ENCODE peak calls at places on chromosomes 4 and X, in four cellular contexts. U is neural progenitor cell; W is dorsolateral prefrontal cortex; O is CD4-positive, alpha-beta T cell. D is an unnamed sample.
A peak's percentile ranks its signal among the peaks of the same experiment; 100 is the strongest.

GRCh38 chrX:4485917-4486316 is 772.5 kb upstream of the PRKX start:
- DNase-seq in U (no peak), W (no peak), O (no peak), D (no peak)

GRCh38 chr4:40924096-40924792 is 174.5 kb downstream of the NSUN7 start:
- DNase-seq in U (peak; percentile 48), W (peak; percentile 59), O (peak; percentile 45), D (no peak)

GRCh38 chr4:168102403-168102802 is 10.1 kb downstream of the ANXA10 start:
- DNase-seq in U (no peak), W (no peak), O (no peak), D (no peak)

GRCh38 chr4:173367285-173367684 is 3.5 kb upstream of the SAP30 start:
- DNase-seq in U (no peak), W (no peak), O (no peak), D (no peak)

GRCh38 chr4:98530572-98530971 is 127.8 kb downstream of the TSPAN5 start:
- DNase-seq in U (no peak), W (no peak), O (no peak), D (no peak)

GRCh38 chr4:8297691-8298485 is 28.3 kb downstream of the HTRA3 start:
- DNase-seq in U (no peak), W (no peak), O (no peak), D (no peak)

GRCh38 chr4:189090174-189090814 is 850.4 kb upstream of the FRG1 start:
- DNase-seq in U (peak; percentile 66), W (no peak), O (no peak), D (no peak)

GRCh38 chr4:37641352-37641751 is 44.8 kb downstream of the RELL1 start:
- DNase-seq in U (no peak), W (no peak), O (no peak), D (no peak)

GRCh38 chrX:56788717-56789122 is 59.7 kb downstream of the NBDY start:
- DNase-seq in U (no peak), W (peak; percentile 65), O (peak; percentile 72), D (peak; percentile 30)

GRCh38 chr4:101356928-101357327 is 9.6 kb upstream of the PPP3CA start:
- DNase-seq in U (no peak), W (no peak), O (no peak), D (no peak)

GRCh38 chr4:139018971-139019758 is 3.6 kb downstream of the NOCT start:
- DNase-seq in U (no peak), W (no peak), O (no peak), D (no peak)

GRCh38 chr4:48329976-48330375 is 11.4 kb upstream of the SLAIN2 start:
- DNase-seq in U (no peak), W (no peak), O (no peak), D (no peak)

GRCh38 chr4:163493643-163494359 is 689 bp upstream of the TMA16 start:
- DNase-seq in U (no peak), W (no peak), O (no peak), D (no peak)
- TF ChIP-seq CTCF in U (no peak), W (no peak), O (no peak), D (no peak)

GRCh38 chr4:108878781-108879180 is 115.9 kb upstream of the ETNPPL start:
- DNase-seq in U (no peak), W (no peak), O (no peak), D (no peak)

GRCh38 chr4:108877821-108878220 is 115.0 kb upstream of the ETNPPL start:
- DNase-seq in U (no peak), W (no peak), O (no peak), D (no peak)

GRCh38 chr4:108884596-108884995 is 121.7 kb upstream of the ETNPPL start:
- DNase-seq in U (no peak), W (no peak), O (no peak), D (no peak)

GRCh38 chr4:108885211-108885610 is 122.4 kb upstream of the ETNPPL start:
- DNase-seq in U (no peak), W (no peak), O (no peak), D (no peak)

DNA sequence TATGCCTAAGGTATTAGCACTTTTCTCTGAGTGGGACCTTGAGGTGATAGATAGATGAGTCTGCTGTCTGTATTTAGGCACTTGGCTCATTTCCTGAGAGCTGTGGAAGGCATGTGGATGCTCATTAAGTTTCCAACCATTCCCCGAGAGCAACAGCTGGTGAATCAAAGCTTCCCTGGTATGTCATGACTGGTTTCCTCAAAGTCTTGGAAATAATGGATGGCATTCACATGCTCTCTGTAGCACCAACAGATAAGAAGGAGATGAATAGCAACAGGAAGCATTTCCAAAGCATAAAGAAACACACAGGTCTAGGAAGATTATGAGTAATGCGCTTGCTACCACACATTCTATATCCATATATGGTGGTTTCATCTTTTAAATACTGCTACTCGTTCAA is 118.3 kb upstream of the ETNPPL start:
- DNase-seq in U (peak; percentile 28), W (no peak), O (no peak), D (no peak)
- TF ChIP-seq CTCF in U (no peak), W (no peak), O (no peak), D (no peak)

DNA sequence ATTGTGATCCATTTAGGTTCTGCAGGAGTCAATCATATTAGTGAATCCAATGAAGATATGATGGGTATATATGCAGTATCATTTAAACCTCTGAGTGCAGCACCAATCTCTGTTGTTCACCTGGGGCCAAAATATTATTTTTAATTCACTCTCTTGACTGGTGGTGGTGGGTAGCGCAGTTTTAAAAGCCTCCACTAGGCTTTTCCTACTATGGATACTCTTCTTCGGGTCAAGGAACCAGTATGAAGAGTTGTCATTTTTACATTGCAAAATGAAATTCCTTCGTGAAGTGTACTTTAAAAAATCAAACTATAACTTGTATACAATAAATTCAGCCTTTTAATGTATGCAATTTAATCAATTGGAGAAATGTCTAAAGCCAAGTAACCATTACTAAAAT is 56.5 kb downstream of the QRFPR start:
- DNase-seq in U (no peak), W (no peak), O (no peak), D (no peak)
- TF ChIP-seq CTCF in U (peak; percentile 34), W (no peak), O (no peak), D (no peak)

GRCh38 chrX:40539214-40540142 is 41.3 kb upstream of the ATP6AP2 start:
- DNase-seq in U (peak; percentile 44), W (no peak), O (peak; percentile 67), D (peak; percentile 23)
- TF ChIP-seq CTCF in U (peak; percentile 49), W (no peak), O (peak; percentile 49), D (no peak)

DNA sequence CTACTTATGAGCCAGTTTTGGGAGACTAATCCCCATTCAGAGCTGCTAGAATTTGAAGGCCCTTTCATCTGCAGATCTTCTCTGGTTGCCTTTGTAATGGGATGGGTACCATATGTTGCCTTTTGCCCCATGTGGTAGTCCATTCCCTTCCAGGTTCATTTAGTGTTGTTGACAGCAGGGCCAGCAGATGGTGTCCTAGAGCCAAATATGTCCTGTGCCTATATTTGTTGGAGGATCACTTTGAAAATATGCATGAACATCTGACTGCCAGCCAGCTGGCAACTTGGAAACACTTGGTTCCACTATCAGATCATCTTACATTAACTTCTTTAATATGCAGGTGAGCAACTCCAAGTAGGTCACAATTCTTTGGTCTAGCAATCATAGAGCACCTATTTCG is 30.4 kb downstream of the CFAP299 start:
- DNase-seq in U (peak; percentile 50), W (no peak), O (peak; percentile 38), D (no peak)
- TF ChIP-seq CTCF in U (peak; percentile 71), W (peak; percentile 21), O (peak; percentile 73), D (no peak)

GRCh38 chr4:171813195-171813955 is at the start of gene GALNTL6:
- DNase-seq in U (peak; percentile 55), W (no peak), O (no peak), D (no peak)

GRCh38 chr4:171809854-171810253 is 3.4 kb upstream of the GALNTL6 start:
- DNase-seq in U (no peak), W (no peak), O (no peak), D (no peak)

GRCh38 chr4:171812377-171813194 is 618 bp upstream of the GALNTL6 start:
- DNase-seq in U (peak; percentile 61), W (peak; percentile 19), O (no peak), D (no peak)

GRCh38 chr4:171817026-171817425 is 3.8 kb downstream of the GALNTL6 start:
- DNase-seq in U (no peak), W (no peak), O (no peak), D (no peak)

GRCh38 chr4:171814545-171814944 is 1.3 kb downstream of the GALNTL6 start:
- DNase-seq in U (peak; percentile 3), W (no peak), O (no peak), D (no peak)
- TF ChIP-seq CTCF in U (no peak), W (no peak), O (no peak), D (no peak)

GRCh38 chr4:133618963-133619362 is 469.9 kb downstream of the PCDH10 start:
- DNase-seq in U (no peak), W (no peak), O (no peak), D (no peak)
- TF ChIP-seq CTCF in U (no peak), W (no peak), O (no peak), D (no peak)

GRCh38 chr4:2330119-2331042 is 68.5 kb upstream of the MXD4 start:
- DNase-seq in U (no peak), W (no peak), O (no peak), D (no peak)
- TF ChIP-seq CTCF in U (no peak), W (no peak), O (no peak), D (no peak)

D was measured in omental fat pad.